ENCODE peak calls at places on chromosomes 3 and 15, in five cellular contexts. R, C, W, Q and B are unnamed samples.
A peak's percentile ranks its signal among the peaks of the same experiment; 100 is the strongest.

GRCh38 chr3:157113832-157114505 is 46.0 kb downstream of the CCNL1 start:
- DNase-seq in W (peak; percentile 29), R (no peak), Q (no peak), C (no peak), B (no peak)

GRCh38 chr3:143895805-143896204 is 47.5 kb upstream of the SLC9A9 start:
- DNase-seq in Q (no peak), R (no peak), W (peak; percentile 3), C (no peak), B (no peak)

GRCh38 chr3:138332472-138333073 is 2.9 kb upstream of the NME9 start:
- DNase-seq in Q (no peak), R (no peak), C (no peak), W (peak; percentile 50), B (no peak)

GRCh38 chr3:56916697-56917336 is 115.1 kb upstream of the ARHGEF3 start:
- DNase-seq in W (peak; percentile 39), C (no peak), R (no peak), Q (no peak), B (no peak)

GRCh38 chr15:28984421-28985375 is 98.9 kb downstream of the APBA2 start:
- DNase-seq in C (no peak), R (peak; percentile 36), Q (no peak), W (no peak), B (no peak)

GRCh38 chr3:99862208-99862607 is 44.5 kb downstream of the CMSS1 start:
- DNase-seq in R (no peak), Q (no peak), W (no peak), C (no peak), B (no peak)

GRCh38 chr3:168002786-168003368 is 92.8 kb downstream of the GOLIM4 start:
- DNase-seq in R (no peak), Q (no peak), C (no peak), W (no peak), B (no peak)

GRCh38 chr15:78830514-78831228 is 19.4 kb upstream of the ADAMTS7 start:
- DNase-seq in Q (no peak), R (no peak), C (no peak), W (peak; percentile 25), B (no peak)

GRCh38 chr3:112136959-112137693 is 4.1 kb upstream of the GCSAM start:
- DNase-seq in C (no peak), R (peak; percentile 27), W (peak; percentile 87), Q (no peak), B (no peak)

GRCh38 chr15:73688455-73688854 is 4.3 kb downstream of the CD276 start:
- DNase-seq in C (no peak), W (no peak), Q (peak; percentile 52), R (no peak), B (no peak)

GRCh38 chr3:15049584-15049983 is 15.5 kb downstream of the MRPS25 start:
- DNase-seq in R (no peak), C (no peak), W (no peak), Q (no peak), B (no peak)

GRCh38 chr3:40137586-40138295 is 171.8 kb upstream of the EIF1B start:
- DNase-seq in Q (no peak), W (no peak), C (no peak), R (no peak), B (no peak)

DNA sequence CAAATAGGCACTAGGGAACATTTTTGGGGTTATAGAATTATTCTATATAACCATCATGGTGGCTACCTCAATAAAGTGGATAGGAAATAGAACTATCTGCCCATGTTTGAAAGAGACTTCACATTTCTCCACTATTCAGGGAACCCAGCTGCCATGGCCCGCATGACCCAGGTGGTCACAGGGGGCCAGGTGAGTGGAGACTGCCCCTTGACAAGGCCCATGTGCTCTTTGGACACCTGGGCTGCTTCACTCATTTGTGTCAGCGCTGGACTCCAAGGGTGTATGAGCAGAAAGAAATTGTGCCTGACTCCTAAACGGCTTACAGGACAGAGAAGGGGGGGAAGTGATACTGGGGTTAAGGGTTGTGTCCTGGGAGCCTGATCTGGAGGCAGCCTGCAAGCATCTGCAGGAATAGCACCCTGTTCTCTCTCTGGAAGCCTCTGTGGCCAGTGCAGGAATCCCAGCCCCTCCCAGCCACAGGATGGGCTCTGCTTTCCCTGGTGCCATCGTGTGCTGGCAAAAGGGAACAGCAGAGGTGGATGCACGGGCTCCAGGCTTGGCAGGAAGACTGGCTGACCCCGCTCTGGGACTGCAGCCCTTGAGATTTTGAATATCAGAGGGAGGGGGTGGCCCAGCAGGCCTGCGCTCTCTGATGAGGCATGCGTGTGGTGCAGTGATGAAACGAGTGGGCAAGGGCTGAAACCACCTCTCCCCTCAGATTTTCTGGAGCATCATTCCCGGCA is 9.1 kb upstream of the C3orf22 start:
- DNase-seq in R (no peak), W (no peak), C (no peak), Q (no peak), B (no peak)
- TF ChIP-seq CTCF in R (no peak), W (no peak), C (peak; percentile 29), Q (no peak), B (peak; percentile 46)

GRCh38 chr3:127787556-127787955 is 34.8 kb downstream of the MGLL start:
- DNase-seq in Q (peak; percentile 76), W (no peak), R (no peak), C (no peak), B (no peak)

GRCh38 chr3:127786358-127787070 is 35.8 kb downstream of the MGLL start:
- DNase-seq in R (no peak), C (no peak), W (no peak), Q (peak; percentile 98), B (no peak)

GRCh38 chr3:127785711-127786265 is 36.5 kb downstream of the MGLL start:
- DNase-seq in Q (peak; percentile 69), W (no peak), R (no peak), C (no peak), B (no peak)

GRCh38 chr3:127787966-127788365 is 34.3 kb downstream of the MGLL start:
- DNase-seq in C (no peak), Q (no peak), W (no peak), R (no peak), B (no peak)

GRCh38 chr3:127787071-127787490 is 35.2 kb downstream of the MGLL start:
- DNase-seq in W (no peak), R (no peak), C (no peak), Q (peak; percentile 95), B (no peak)
- TF ChIP-seq CTCF in W (no peak), R (no peak), C (no peak), Q (no peak), B (no peak)

DNA sequence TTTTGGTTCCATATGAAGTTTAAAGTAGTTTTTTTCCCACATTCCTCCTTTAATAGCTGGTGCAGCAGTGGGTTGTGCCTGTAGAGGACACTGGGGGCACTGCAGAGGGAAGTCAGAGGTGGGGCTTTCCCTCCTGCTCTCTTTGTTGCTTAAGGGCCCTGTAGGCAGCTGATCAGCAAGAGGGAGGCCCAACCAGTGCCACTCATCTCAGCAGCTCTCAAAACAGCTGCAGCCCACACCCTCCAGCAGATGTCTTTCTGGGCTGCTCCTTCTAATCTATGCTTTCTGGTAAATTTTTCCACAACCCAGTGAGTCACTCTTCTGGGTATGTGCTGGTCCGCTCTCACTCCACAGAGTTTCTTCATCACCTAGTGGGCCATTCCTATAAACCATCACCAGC is 263.8 kb downstream of the FEZF2 start:
- DNase-seq in C (peak; percentile 66), R (no peak), Q (no peak), W (no peak), B (no peak)
- TF ChIP-seq CTCF in C (no peak), R (no peak), Q (no peak), W (no peak), B (peak; percentile 36)

DNA sequence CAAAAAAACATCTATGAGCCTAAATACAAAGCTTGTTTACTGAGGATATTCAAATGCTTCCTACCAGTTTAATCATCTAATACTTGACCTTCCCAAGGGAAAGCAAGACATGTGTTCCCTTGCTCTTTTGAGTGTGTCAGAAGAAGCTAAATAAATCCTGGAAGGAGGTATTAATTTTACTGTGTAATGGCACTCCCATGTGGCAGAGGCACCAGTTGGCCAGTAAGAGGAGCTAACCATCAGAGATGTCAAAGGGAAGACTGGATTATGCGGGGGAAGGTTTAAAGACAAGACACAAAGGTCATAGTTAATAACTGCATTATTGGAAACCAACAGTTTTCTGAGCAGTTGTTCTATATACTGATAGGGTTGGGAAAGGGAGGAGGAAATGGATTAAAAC is 125.1 kb downstream of the SUCLG2 start:
- DNase-seq in R (no peak), C (no peak), W (peak; percentile 2), Q (no peak), B (no peak)
- TF ChIP-seq CTCF in R (no peak), C (no peak), W (peak; percentile 26), Q (no peak), B (peak; percentile 39)